ENCODE peak calls at places on chromosome 21, in four cellular contexts. P is left ventricle myocardium inferior; M is CD8-positive, alpha-beta T cell; X is neural crest cell. S is an unnamed sample.

GRCh38 chr21:33915368-33916199 is at the start of gene ATP5PO:
- DNase-seq in M (peak), X (peak), P (peak), S (peak)

GRCh38 chr21:33937931-33938339 is 22.3 kb upstream of the ATP5PO start:
- DNase-seq in M (peak), X (no peak), P (no peak), S (no peak)

GRCh38 chr21:36703123-36703522 is 4.2 kb downstream of the SIM2 start:
- DNase-seq in P (no peak), X (no peak), M (no peak), S (no peak)

GRCh38 chr21:34197561-34197960 is 124.2 kb downstream of the MRPS6 start:
- DNase-seq in P (no peak), M (no peak), X (no peak), S (no peak)

GRCh38 chr21:22791986-22792560 is 1793.9 kb downstream of the NCAM2 start:
- DNase-seq in M (peak), P (no peak), X (peak), S (no peak)

GRCh38 chr21:31476551-31477120 is 132.6 kb upstream of the TIAM1 start:
- DNase-seq in X (no peak), P (no peak), M (no peak), S (no peak)

GRCh38 chr21:33117268-33117888 is 47.4 kb downstream of the OLIG1 start:
- DNase-seq in X (no peak), M (no peak), P (no peak), S (no peak)

GRCh38 chr21:38819719-38820147 is 14.0 kb downstream of the ETS2 start:
- DNase-seq in P (no peak), M (no peak), X (no peak), S (no peak)

GRCh38 chr21:16794944-16795343 is 717.9 kb upstream of the CXADR start:
- DNase-seq in M (no peak), P (no peak), X (no peak), S (no peak)

GRCh38 chr21:35441868-35442582 is 392.9 kb upstream of the RUNX1 start:
- DNase-seq in P (no peak), X (no peak), M (no peak), S (no peak)

GRCh38 chr21:33075596-33076195 is 5.8 kb downstream of the OLIG1 start:
- DNase-seq in X (no peak), M (no peak), P (no peak), S (no peak)

GRCh38 chr21:32917392-32918135 is 108.2 kb upstream of the OLIG2 start:
- DNase-seq in P (peak), M (no peak), X (no peak), S (no peak)

GRCh38 chr21:16133248-16133647 is 403.5 kb downstream of the USP25 start:
- DNase-seq in P (no peak), X (no peak), M (no peak), S (no peak)

GRCh38 chr21:38440746-38441145 is 57.5 kb downstream of the ERG start:
- DNase-seq in M (no peak), P (no peak), X (peak), S (no peak)

GRCh38 chr21:15631342-15631741 is 98.4 kb upstream of the USP25 start:
- DNase-seq in X (no peak), P (no peak), M (no peak), S (no peak)

GRCh38 chr21:17612565-17613241 is at the start of gene BTG3:
- DNase-seq in M (peak), X (peak), P (peak), S (peak)

GRCh38 chr21:33537212-33537611 is 4.7 kb downstream of the GART start:
- DNase-seq in M (no peak), X (no peak), P (no peak), S (no peak)

GRCh38 chr21:44364151-44365053 is 11.0 kb downstream of the TRPM2 start:
- DNase-seq in M (no peak), P (no peak), X (no peak), S (no peak)

GRCh38 chr21:44356636-44357035 is 3.2 kb downstream of the TRPM2 start:
- DNase-seq in X (no peak), P (no peak), M (no peak), S (no peak)

GRCh38 chr21:44363278-44363677 is 9.9 kb downstream of the TRPM2 start:
- DNase-seq in P (no peak), X (no peak), M (no peak), S (no peak)

GRCh38 chr21:44357064-44357837 is 3.8 kb downstream of the TRPM2 start:
- DNase-seq in M (no peak), P (no peak), X (no peak), S (no peak)

DNA sequence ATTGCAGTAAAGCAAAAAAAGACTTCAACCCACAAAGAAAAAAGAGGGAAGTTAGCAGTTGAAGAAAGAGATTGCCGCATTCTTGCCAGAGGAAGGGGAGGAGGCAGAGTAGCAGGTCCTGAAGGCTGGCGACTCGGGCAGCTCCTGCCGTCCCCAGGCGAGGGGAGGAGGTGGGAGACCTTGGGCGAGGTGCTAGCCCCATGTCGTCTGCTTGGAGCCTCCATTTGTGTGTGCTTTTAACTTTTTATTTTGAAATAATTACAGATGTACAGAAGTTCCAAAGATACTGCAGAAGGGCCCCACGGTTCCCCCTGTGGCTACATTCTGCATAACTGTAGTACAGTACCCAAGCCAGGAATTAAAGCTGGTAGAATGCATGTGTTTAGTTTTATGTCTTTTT is 6.8 kb downstream of the TRPM2 start:
- DNase-seq in X (no peak), M (no peak), P (no peak), S (no peak)
- TF ChIP-seq CTCF in X (peak), M (peak), P (no peak), S (peak)

GRCh38 chr21:45291613-45292398 is 4.1 kb upstream of the POFUT2 start:
- DNase-seq in P (no peak), M (no peak), X (no peak), S (peak)
- TF ChIP-seq CTCF in P (no peak), M (no peak), X (no peak), S (no peak)

GRCh38 chr21:19607983-19608668 is 1204.5 kb upstream of the TMPRSS15 start:
- DNase-seq in X (no peak), M (no peak), P (no peak), S (no peak)
- TF ChIP-seq CTCF in X (no peak), M (no peak), P (no peak), S (no peak)

GRCh38 chr21:42503711-42504110 is 7.7 kb upstream of the RSPH1 start:
- DNase-seq in X (no peak), M (no peak), P (no peak), S (no peak)

GRCh38 chr21:42508371-42508770 is 5.3 kb upstream of the SLC37A1 start:
- DNase-seq in M (no peak), X (no peak), P (no peak), S (no peak)

GRCh38 chr21:42509239-42509638 is 4.4 kb upstream of the SLC37A1 start:
- DNase-seq in M (no peak), X (no peak), P (no peak), S (no peak)

GRCh38 chr21:42505090-42505726 is 8.4 kb upstream of the SLC37A1 start:
- DNase-seq in M (no peak), P (no peak), X (no peak), S (no peak)

DNA sequence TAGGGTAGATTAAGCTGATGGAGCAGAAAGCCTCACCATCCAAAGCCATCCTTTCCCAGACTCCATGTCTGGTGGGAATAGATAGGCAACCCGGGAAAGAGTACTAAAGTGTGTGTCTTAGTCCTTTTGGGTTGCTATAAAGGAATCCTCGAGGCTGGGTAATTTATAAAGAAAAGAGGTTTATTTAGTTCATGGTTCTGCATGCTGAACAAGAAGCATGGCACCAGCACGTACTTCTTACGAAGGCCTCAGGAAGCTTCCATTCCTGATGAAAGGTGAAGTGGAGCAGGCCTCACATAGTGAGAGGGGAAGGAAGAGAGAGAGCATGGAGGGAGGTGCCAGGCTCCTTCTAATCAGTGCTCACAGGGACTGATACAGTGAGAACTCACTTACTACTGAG is 6.2 kb upstream of the SLC37A1 start:
- DNase-seq in X (no peak), P (no peak), M (no peak), S (no peak)
- TF ChIP-seq CTCF in X (no peak), P (no peak), M (no peak), S (no peak)

S was measured in progenitor cell of endocrine pancreas.